ENCODE peak calls at places on chromosomes 1 and 21, in four cellular contexts. A is psoas muscle; M is CD8-positive, alpha-beta T cell; P is CD4-positive, alpha-beta memory T cell. D is an unnamed sample.

GRCh38 chr1:36178479-36179219 is 22.7 kb downstream of the MAP7D1 start:
- DNase-seq in A (no peak), P (no peak), M (no peak), D (peak; percentile 86)

GRCh38 chr1:182207300-182207699 is 145.8 kb upstream of the ZNF648 start:
- DNase-seq in P (no peak), A (peak; percentile 71), M (no peak), D (no peak)

GRCh38 chr21:16117851-16118592 is 388.2 kb downstream of the USP25 start:
- DNase-seq in M (no peak), P (no peak), A (no peak), D (no peak)

GRCh38 chr1:183702087-183702812 is 49.1 kb upstream of the APOBEC4 start:
- DNase-seq in P (no peak), M (no peak), A (no peak), D (no peak)

GRCh38 chr1:18637553-18637960 is 6.9 kb downstream of the PAX7 start:
- DNase-seq in P (no peak), A (no peak), M (no peak), D (no peak)

GRCh38 chr1:24995661-24996060 is 65.6 kb upstream of the RUNX3 start:
- DNase-seq in M (no peak), P (no peak), A (peak; percentile 31), D (no peak)

GRCh38 chr1:156095906-156096508 is 13.7 kb upstream of the MEX3A start:
- DNase-seq in P (no peak), A (no peak), M (no peak), D (no peak)

GRCh38 chr1:150575518-150576366 is 3.7 kb downstream of the MCL1 start:
- DNase-seq in M (no peak), P (no peak), A (no peak), D (peak; percentile 1)

GRCh38 chr1:36083635-36084501 is at the start of gene TEKT2:
- DNase-seq in P (no peak), M (no peak), A (no peak), D (peak; percentile 73)

GRCh38 chr1:154351363-154352068 is 26.2 kb downstream of the ATP8B2 start:
- DNase-seq in P (no peak), M (no peak), A (no peak), D (no peak)

GRCh38 chr1:106793686-106794085 is 262.8 kb upstream of the PRMT6 start:
- DNase-seq in M (no peak), A (no peak), P (no peak), D (no peak)

GRCh38 chr1:228781161-228781771 is 46.0 kb downstream of the RHOU start:
- DNase-seq in A (no peak), M (no peak), P (no peak), D (no peak)

GRCh38 chr1:29516063-29516820 is 279.9 kb downstream of the PTPRU start:
- DNase-seq in M (no peak), A (no peak), P (no peak), D (no peak)

GRCh38 chr1:85262985-85263384 is 3.5 kb upstream of the C1orf52 start:
- DNase-seq in A (no peak), P (no peak), M (no peak), D (no peak)

GRCh38 chr1:81151300-81151699 is 649.4 kb upstream of the ADGRL2 start:
- DNase-seq in A (no peak), M (no peak), P (no peak), D (no peak)

GRCh38 chr1:3231826-3232225 is 162.8 kb downstream of the PRDM16 start:
- DNase-seq in P (no peak), A (no peak), M (no peak), D (no peak)

GRCh38 chr1:201272838-201273237 is 10.5 kb upstream of the PKP1 start:
- DNase-seq in A (no peak), M (no peak), P (no peak), D (no peak)

GRCh38 chr1:54027848-54028247 is 9.9 kb upstream of the LDLRAD1 start:
- DNase-seq in M (no peak), P (no peak), A (no peak), D (no peak)

GRCh38 chr1:228097333-228098081 is 5.6 kb downstream of the C1orf35 start:
- DNase-seq in A (peak; percentile 58), P (no peak), M (no peak), D (peak; percentile 60)

GRCh38 chr1:196535727-196536126 is 72.5 kb downstream of the KCNT2 start:
- DNase-seq in M (no peak), A (no peak), P (peak; percentile 7), D (no peak)

GRCh38 chr1:26890467-26890796 is 349 bp upstream of the GPN2 start:
- DNase-seq in P (no peak), A (no peak), M (no peak), D (peak; percentile 68)

DNA sequence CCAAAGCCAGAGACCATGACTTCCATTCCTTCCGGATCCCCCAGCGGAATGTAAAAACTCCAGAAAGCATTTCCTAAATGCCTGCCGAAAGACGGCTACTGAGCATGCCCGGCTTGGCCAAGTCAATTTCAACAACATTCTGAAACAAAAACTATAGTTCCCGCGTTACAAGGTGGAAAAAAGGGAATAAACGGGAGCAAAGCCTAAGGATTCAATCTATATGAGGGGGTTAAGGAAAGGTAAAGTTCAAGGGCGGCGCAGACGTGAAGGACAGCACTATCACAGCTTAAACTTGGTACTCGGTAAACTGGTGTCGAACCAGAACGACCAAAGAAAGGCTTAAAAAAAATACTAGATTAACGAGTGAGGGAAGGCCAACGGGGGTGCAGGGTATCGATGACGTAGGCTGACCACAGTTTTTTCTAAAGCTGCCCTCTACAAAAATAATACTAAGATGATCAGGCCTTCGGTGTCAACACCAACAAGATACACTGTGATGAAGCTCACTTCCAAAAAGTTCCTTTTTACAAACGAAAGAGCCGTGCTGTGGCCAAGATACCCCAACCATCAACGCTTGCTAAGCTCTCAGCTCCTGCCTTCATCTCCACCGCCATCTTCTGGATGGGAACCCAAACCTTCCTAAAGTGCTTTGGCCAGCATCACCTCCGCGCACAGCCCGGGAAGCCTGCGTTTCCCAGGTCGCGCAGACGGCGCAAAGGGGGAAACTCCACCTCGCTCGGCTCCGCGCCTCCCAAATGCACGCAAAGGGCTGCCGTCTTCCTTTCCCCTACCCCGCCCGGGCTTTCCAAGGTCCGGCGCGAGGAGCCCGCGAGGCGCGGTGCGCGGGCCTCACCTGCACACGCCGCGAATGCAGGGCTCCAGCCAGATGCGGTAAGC is 730 bp downstream of the USP48 start:
- DNase-seq in M (peak; percentile 43), A (peak; percentile 73), P (peak; percentile 50), D (peak; percentile 40)
- H3K4me1 ChIP-seq in M (peaks cover 10% of the 10 kb centered on the region), A (peaks cover 8% of the 10 kb centered on the region), P (peaks cover 43% of the 10 kb centered on the region), D (peaks cover 24% of the 10 kb centered on the region)

GRCh38 chr1:178997428-178997827 is 28.3 kb upstream of the FAM20B start:
- DNase-seq in A (no peak), P (no peak), M (no peak), D (no peak)
- H3K4me3 ChIP-seq in A (no peak overlapping the region), P (no peak overlapping the region), M (no peak overlapping the region), D (no peak overlapping the region)

DNA sequence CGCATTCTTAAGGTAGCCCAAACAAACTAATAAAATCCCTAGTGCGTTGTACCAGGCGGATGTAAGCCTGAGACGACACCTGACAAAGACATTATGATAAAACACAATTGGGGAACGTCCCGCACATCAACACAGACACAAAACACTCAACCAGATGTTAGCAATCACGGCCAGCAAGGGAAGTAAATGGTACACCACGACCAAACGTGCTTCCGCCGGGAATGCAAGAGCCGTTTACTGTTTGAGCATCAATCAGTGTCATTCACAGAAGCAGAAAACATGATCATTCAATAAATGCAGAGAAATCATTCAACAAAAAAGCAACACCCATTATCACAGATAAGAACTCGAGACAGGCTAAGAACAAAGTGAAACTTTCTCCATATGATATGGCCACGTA is 49.4 kb upstream of the COL18A1 start:
- DNase-seq in P (no peak), M (no peak), A (no peak), D (no peak)
- H3K4me1 ChIP-seq in P (no peaks in the 10 kb centered on the region), M (no peaks in the 10 kb centered on the region), A (no peaks in the 10 kb centered on the region), D (peaks cover 9% of the 10 kb centered on the region)

GRCh38 chr1:170562644-170563338 is 30.8 kb downstream of the GORAB start:
- DNase-seq in M (no peak), A (peak; percentile 65), P (no peak), D (peak; percentile 57)
- H3K4me3 ChIP-seq in M (no peak overlapping the region), A (peak overlapping the region; percentile 24), P (no peak overlapping the region), D (no peak overlapping the region)

GRCh38 chr1:23097316-23097715 is 71.3 kb downstream of the LUZP1 start:
- DNase-seq in M (no peak), A (no peak), P (no peak), D (no peak)

GRCh38 chr1:23088027-23088426 is 68.8 kb downstream of the KDM1A start:
- DNase-seq in P (no peak), A (no peak), M (no peak), D (no peak)

GRCh38 chr1:23090056-23090455 is 70.8 kb downstream of the KDM1A start:
- DNase-seq in P (no peak), M (no peak), A (no peak), D (no peak)

DNA sequence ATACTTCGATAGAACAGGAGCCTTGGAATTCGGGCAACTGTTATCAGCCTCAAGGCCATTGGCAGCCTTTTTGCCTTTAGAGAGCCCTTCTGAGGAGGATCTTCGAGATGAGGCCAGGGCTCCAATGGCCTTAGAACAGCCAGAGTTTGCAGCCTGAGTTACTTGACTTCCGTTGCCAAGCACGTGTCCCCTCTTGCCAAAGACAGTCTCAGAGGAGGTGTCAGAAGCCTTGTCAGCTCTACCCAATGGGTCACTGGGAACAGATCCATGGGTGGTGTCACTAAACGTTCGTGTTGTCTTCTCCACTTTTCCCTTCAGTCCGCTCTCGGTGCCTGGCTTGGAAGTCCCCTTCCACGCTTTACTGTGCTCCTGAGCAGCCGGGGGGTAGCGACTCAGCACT is 73.2 kb downstream of the KDM1A start:
- DNase-seq in M (no peak), P (no peak), A (no peak), D (no peak)
- H3K4me1 ChIP-seq in M (no peaks in the 10 kb centered on the region), P (no peaks in the 10 kb centered on the region), A (no peaks in the 10 kb centered on the region), D (no peaks in the 10 kb centered on the region)

GRCh38 chr1:115088115-115088794 is 1.0 kb downstream of the TSPAN2 start:
- DNase-seq in P (no peak), A (no peak), M (no peak), D (no peak)
- H3K4me3 ChIP-seq in P (peak overlapping the region; percentile 63), A (peak overlapping the region; percentile 81), M (peak overlapping the region; percentile 50), D (peak overlapping the region; percentile 64)

GRCh38 chr1:233065655-233066054 is 115.2 kb downstream of the NTPCR start:
- DNase-seq in P (no peak), A (no peak), M (no peak), D (no peak)
- H3K4me1 ChIP-seq in P (no peaks in the 10 kb centered on the region), A (no peaks in the 10 kb centered on the region), M (no peaks in the 10 kb centered on the region), D (no peaks in the 10 kb centered on the region)

DNA sequence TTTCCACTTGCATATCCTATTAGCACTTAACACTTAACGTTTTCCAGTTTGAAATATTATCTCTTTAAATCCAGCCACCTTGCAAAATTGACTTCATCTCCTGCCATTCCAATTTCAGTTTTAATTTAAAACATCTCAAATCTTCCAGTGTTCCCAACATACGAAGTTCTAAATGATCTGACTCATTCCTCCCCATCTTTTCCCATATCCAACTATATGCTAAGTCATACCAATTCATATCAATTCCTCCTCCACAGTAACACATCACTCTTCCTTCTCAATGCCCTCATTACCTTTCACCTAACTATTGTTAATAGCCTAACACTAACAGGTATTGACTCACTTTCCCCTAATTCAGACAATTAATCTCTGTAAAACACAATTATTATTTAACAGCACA is 2.8 kb downstream of the PSMA5 start:
- DNase-seq in M (no peak), A (no peak), P (no peak), D (no peak)
- H3K4me3 ChIP-seq in M (no peak overlapping the region), A (peak overlapping the region; percentile 13), P (no peak overlapping the region), D (no peak overlapping the region)

DNA sequence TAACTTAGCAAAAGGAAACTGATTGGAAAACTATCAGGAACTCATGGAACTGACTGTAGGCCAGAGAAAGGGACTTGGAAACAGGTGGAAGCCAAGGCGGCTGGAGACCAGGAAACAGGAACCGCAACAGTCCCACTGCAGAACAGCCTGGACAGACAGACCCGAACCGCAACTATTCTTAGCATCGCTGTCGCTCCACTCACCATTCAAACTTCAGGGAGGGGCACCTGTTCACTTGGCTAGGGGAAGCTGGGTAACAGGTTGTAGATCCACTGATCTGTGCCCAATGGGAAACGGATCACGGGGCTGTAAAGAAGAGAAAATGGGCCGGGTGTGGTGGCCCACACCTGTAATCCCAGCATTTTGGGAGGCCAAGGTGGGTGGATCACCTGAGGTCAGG is 61.9 kb downstream of the CLSTN1 start:
- DNase-seq in M (no peak), A (no peak), P (no peak), D (no peak)
- H3K4me1 ChIP-seq in M (no peaks in the 10 kb centered on the region), A (peaks cover 10% of the 10 kb centered on the region), P (peaks cover 5% of the 10 kb centered on the region), D (no peaks in the 10 kb centered on the region)

D was measured in upper lobe of right lung.